ENCODE peak calls at places on chromosomes 13 and 19, in five cellular contexts. W is breast epithelium, H is uterus, G is heart right ventricle, A is right lobe of liver. R is an unnamed sample. For H3K27me3, the result is how much of the 10 kb centered on the place peaks cover.

GRCh38 chr13:73025212-73026012 is 33.4 kb upstream of the KLF5 start:
- DNase-seq in W (no peak), A (no peak), H (no peak), G (no peak), R (no peak)

GRCh38 chr19:39841041-39841440 is 5.1 kb downstream of the FBL start:
- DNase-seq in G (no peak), W (no peak), A (no peak), H (no peak), R (no peak)

GRCh38 chr19:35959040-35959967 is 23.1 kb downstream of the LRFN3 start:
- DNase-seq in A (no peak), G (no peak), H (peak), W (no peak), R (peak)

GRCh38 chr19:53424968-53425597 is 6.7 kb upstream of the ZNF761 start:
- DNase-seq in A (peak), G (peak), W (peak), H (peak), R (peak)

GRCh38 chr13:35838356-35838755 is 292.8 kb downstream of the DCLK1 start:
- DNase-seq in H (no peak), A (no peak), W (no peak), G (no peak), R (no peak)

GRCh38 chr13:45490068-45490467 is 25.3 kb downstream of the COG3 start:
- DNase-seq in G (no peak), H (no peak), A (no peak), W (no peak), R (no peak)

GRCh38 chr13:29702912-29703351 is 107.4 kb upstream of the SLC7A1 start:
- DNase-seq in W (no peak), A (no peak), H (peak), G (peak), R (no peak)

GRCh38 chr19:42140125-42140754 is 8.0 kb upstream of the POU2F2 start:
- DNase-seq in A (no peak), G (peak), H (no peak), W (no peak), R (no peak)

GRCh38 chr19:13044160-13044853 is 49.0 kb downstream of the NFIX start:
- DNase-seq in W (no peak), H (no peak), G (no peak), A (no peak), R (no peak)

GRCh38 chr13:24274452-24274971 is 34.9 kb upstream of the C1QTNF9 start:
- DNase-seq in W (no peak), A (no peak), H (no peak), G (peak), R (peak)

GRCh38 chr19:18776288-18776594 is 14.9 kb downstream of the COMP start:
- DNase-seq in A (no peak), W (no peak), H (no peak), G (no peak), R (no peak)

GRCh38 chr13:27035892-27036235 is 135.7 kb downstream of the USP12 start:
- DNase-seq in A (no peak), W (no peak), H (no peak), G (no peak), R (no peak)

GRCh38 chr19:41792513-41793413 is 3.6 kb upstream of the CEACAM3 start:
- DNase-seq in W (peak), A (no peak), G (peak), H (no peak), R (peak)

GRCh38 chr13:49791753-49792549 is 531 bp downstream of the KPNA3 start:
- DNase-seq in H (peak), G (peak), A (peak), W (no peak), R (peak)

GRCh38 chr13:32381539-32381938 is 46.4 kb downstream of the N4BP2L1 start:
- DNase-seq in G (peak), A (no peak), H (no peak), W (no peak), R (no peak)

GRCh38 chr19:51364200-51365106 is 1.7 kb downstream of the ETFB start:
- DNase-seq in A (no peak), G (no peak), H (no peak), W (no peak), R (no peak)

GRCh38 chr19:40539070-40539469 is 37.6 kb upstream of the SHKBP1 start:
- DNase-seq in H (no peak), A (no peak), W (no peak), G (no peak), R (no peak)

GRCh38 chr19:17511724-17512573 is 500 bp downstream of the PGLS start:
- DNase-seq in H (peak), A (peak), W (peak), G (peak), R (peak)

GRCh38 chr13:23140492-23140891 is 40.3 kb upstream of the SGCG start:
- DNase-seq in A (no peak), G (no peak), H (no peak), W (no peak), R (no peak)

GRCh38 chr19:42048992-42049391 is 21.0 kb downstream of the GRIK5 start:
- DNase-seq in H (no peak), A (no peak), G (no peak), W (no peak), R (no peak)

GRCh38 chr19:4684312-4685095 is 14.4 kb upstream of the MYDGF start:
- DNase-seq in A (no peak), G (no peak), W (no peak), H (no peak), R (no peak)

GRCh38 chr13:67078062-67078461 is 152.1 kb downstream of the PCDH9 start:
- DNase-seq in G (no peak), A (no peak), H (no peak), W (no peak), R (no peak)

GRCh38 chr13:111262715-111263114 is 57.7 kb upstream of the TEX29 start:
- DNase-seq in W (no peak), G (no peak), H (no peak), A (no peak), R (no peak)

GRCh38 chr19:2483484-2484151 is 7.7 kb downstream of the GADD45B start:
- DNase-seq in G (no peak), H (no peak), A (no peak), W (no peak), R (no peak)

GRCh38 chr13:27309967-27310598 is 39.5 kb downstream of the RASL11A start:
- DNase-seq in H (no peak), A (no peak), W (no peak), G (no peak), R (no peak)

GRCh38 chr13:21318891-21319532 is 140.1 kb downstream of the ZDHHC20 start:
- DNase-seq in G (no peak), H (no peak), A (no peak), W (no peak), R (no peak)

GRCh38 chr19:48332662-48333466 is 7.5 kb downstream of the EMP3 start:
- DNase-seq in A (peak), H (peak), W (peak), G (peak), R (peak)
- TF ChIP-seq CTCF in A (no peak), H (no peak), W (no peak), G (no peak), R (no peak)

GRCh38 chr13:82606008-82606407 is 1276.3 kb downstream of the SLITRK1 start:
- DNase-seq in G (no peak), W (no peak), A (no peak), H (no peak), R (no peak)
- H3K27ac ChIP-seq in G (no peak), W (no peak), A (no peak), H (no peak), R (no peak)

GRCh38 chr13:94431987-94432386 is 47.5 kb downstream of the DCT start:
- DNase-seq in G (no peak), A (no peak), H (no peak), W (no peak), R (no peak)

GRCh38 chr13:94431569-94431968 is 47.9 kb downstream of the DCT start:
- DNase-seq in W (no peak), H (no peak), G (no peak), A (no peak), R (no peak)

GRCh38 chr13:94433055-94433947 is 46.2 kb downstream of the DCT start:
- DNase-seq in W (no peak), A (no peak), H (no peak), G (no peak), R (no peak)

GRCh38 chr13:94435604-94436226 is 43.8 kb downstream of the DCT start:
- DNase-seq in H (no peak), G (no peak), A (no peak), W (no peak), R (no peak)
- H3K27me3 ChIP-seq in H (under half), G (under half), A (under half), W (under half), R (under half)

DNA sequence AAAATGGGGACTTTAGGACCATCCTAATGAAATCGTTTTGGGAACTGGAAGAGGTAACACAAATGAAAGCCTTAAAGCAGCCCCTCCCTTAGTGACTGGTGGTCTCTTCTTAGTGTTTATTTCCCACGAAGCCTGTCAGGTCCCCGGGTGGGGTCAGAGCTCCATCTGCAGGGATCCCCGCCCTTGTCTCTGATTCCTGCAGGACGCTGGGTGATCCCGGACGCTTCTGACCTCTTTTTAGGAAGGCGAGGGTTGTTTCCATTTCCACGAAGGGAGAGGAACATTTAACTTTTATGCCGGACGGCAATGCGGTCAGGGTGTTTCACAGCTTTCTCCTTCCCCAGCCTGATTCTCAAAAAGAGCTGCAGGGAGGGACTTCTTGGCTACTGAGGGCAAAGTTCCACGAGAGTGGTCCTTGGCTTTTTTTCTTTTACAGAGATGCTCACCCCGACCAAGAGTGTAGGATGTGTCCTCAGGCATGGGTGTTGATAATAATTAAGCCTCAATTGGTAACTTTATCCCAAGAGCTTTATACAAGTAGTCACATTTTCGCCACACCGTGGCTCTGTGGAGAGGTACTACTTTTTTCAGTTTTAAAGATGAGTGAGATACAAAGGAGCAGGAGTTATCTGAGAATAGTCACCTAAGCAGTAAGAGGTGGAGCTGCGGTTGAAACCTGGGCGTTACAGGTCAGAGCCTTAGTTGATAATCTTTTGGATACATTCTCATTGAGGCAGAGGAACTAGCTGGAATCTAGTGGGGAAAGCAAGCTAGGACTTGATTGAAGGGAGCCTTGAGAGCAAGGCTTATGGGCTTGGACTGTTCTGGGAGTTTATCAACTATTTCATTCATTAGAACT is 813 bp downstream of the ZNF284 start:
- DNase-seq in W (no peak), G (no peak), A (no peak), H (no peak), R (no peak)
- TF ChIP-seq CTCF in W (no peak), G (no peak), A (no peak), H (no peak), R (no peak)

DNA sequence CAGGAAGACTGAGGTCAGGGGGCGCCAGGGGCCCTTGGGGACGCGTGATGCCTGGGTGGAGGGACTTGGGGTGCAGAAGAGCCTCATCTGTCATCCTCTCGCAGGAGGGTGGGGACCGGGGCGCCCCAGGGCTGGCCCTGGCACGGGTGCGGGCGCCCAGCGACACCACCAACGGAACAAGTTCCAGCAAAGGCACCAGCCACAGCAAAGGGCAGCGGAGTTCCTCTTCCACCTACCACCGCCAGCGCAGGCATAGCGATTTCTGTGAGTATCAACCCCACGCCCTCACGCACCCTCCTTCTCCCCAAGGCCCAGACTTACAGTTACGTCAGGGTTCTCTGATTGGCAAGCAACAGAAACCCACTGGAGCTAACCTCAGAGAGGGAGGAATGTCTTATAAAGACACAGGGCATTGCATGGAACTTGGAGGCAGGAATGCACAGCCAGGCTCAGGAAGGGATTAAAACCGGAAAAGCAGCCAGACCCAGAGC is 29.4 kb downstream of the MARK4 start:
- DNase-seq in G (no peak), W (no peak), A (no peak), H (no peak), R (no peak)
- H3K27ac ChIP-seq in G (no peak), W (no peak), A (peak), H (no peak), R (no peak)

GRCh38 chr13:31107109-31107508 is 54.6 kb downstream of the HSPH1 start:
- DNase-seq in W (no peak), A (no peak), G (no peak), H (no peak), R (no peak)
- H3K27me3 ChIP-seq in W (under half), A (under half), G (under half), H (under half), R (under half)

DNA sequence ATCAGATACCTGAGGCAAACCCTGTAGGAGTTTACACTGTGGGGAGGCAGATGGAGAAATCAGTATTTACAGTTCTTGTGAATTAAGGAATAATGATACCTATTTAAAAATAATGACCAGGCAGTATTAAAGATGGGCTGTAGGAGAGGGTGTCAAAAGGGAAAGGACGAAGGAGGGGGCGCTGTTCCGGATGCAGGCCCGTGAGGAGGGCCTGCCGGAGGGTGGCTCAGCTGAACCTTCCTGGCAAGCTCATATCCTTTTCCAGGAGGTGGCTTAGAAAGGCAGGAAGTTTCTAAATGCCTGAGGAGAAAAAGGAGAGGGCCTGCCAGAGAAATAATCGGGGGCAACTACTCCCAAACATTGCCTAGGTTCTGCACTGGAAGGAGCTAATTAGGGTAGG is 46.6 kb downstream of the MBNL2 start:
- DNase-seq in G (no peak), W (no peak), A (no peak), H (no peak), R (no peak)
- TF ChIP-seq CTCF in G (peak), W (no peak), A (no peak), H (no peak), R (no peak)

R was measured in CD4-positive, alpha-beta T cell.